ENCODE peak calls at places on chromosomes 2 and 18, in four cellular contexts. R is foreskin fibroblast; C is CD8-positive, alpha-beta T cell; Q is RPMI8226. F is an unnamed sample.

GRCh38 chr18:63132819-63133200 is 186.8 kb downstream of the BCL2 start:
- DNase-seq in R (no peak), C (no peak), Q (no peak), F (no peak)

GRCh38 chr2:135985826-135986393 is 484 bp upstream of the DARS1 start:
- DNase-seq in R (no peak), C (no peak), Q (peak; percentile 81), F (peak; percentile 60)

GRCh38 chr2:43238813-43239212 is 12.4 kb upstream of the ZFP36L2 start:
- DNase-seq in R (no peak), C (no peak), Q (no peak), F (no peak)

GRCh38 chr2:83081835-83082522 is 1377.1 kb downstream of the SUCLG1 start:
- DNase-seq in R (peak; percentile 84), C (no peak), Q (no peak), F (no peak)

GRCh38 chr18:48540329-48541025 is 1.6 kb downstream of the CTIF start:
- DNase-seq in R (peak; percentile 65), C (no peak), Q (peak; percentile 79), F (peak; percentile 69)

GRCh38 chr2:7438855-7439254 is 521.6 kb downstream of the RNF144A start:
- DNase-seq in R (no peak), C (no peak), Q (no peak), F (no peak)

GRCh38 chr2:233556756-233557736 is 9.5 kb downstream of the USP40 start:
- DNase-seq in R (peak; percentile 30), C (no peak), Q (no peak), F (no peak)

GRCh38 chr2:21939961-21940360 is 816.2 kb downstream of the TDRD15 start:
- DNase-seq in R (no peak), C (no peak), Q (no peak), F (no peak)

GRCh38 chr18:36186461-36187137 is 698 bp upstream of the MOCOS start:
- DNase-seq in R (no peak), C (no peak), Q (peak; percentile 16), F (no peak)

GRCh38 chr2:235579128-235579527 is 85.3 kb downstream of the AGAP1 start:
- DNase-seq in R (no peak), C (no peak), Q (no peak), F (no peak)

GRCh38 chr2:227717687-227718567 is at the start of gene SLC19A3:
- DNase-seq in R (peak; percentile 62), C (no peak), Q (no peak), F (no peak)

GRCh38 chr2:170468557-170468956 is 246.6 kb upstream of the SP5 start:
- DNase-seq in R (no peak), C (no peak), Q (no peak), F (no peak)

GRCh38 chr18:79587298-79588125 is 92.1 kb upstream of the CTDP1 start:
- DNase-seq in R (no peak), C (no peak), Q (no peak), F (no peak)

GRCh38 chr2:102473020-102473419 is at the start of gene SLC9A4:
- DNase-seq in R (peak; percentile 12), C (peak; percentile 24), Q (peak; percentile 41), F (peak; percentile 55)

GRCh38 chr2:33645861-33646260 is 46.8 kb upstream of the FAM98A start:
- DNase-seq in R (no peak), C (no peak), Q (no peak), F (no peak)

GRCh38 chr2:101199153-101199810 is 48.1 kb upstream of the TBC1D8 start:
- DNase-seq in R (no peak), C (no peak), Q (no peak), F (no peak)

GRCh38 chr2:158949300-158949699 is 19.1 kb upstream of the TANC1 start:
- DNase-seq in R (no peak), C (no peak), Q (no peak), F (no peak)

GRCh38 chr2:27494944-27495554 is at the start of gene FNDC4:
- DNase-seq in R (no peak), C (no peak), Q (no peak), F (peak; percentile 44)

GRCh38 chr2:120740765-120741513 is 5.3 kb downstream of the GLI2 start:
- DNase-seq in R (no peak), C (no peak), Q (peak; percentile 42), F (no peak)

GRCh38 chr2:96409543-96410184 is 74.1 kb downstream of the NCAPH start:
- DNase-seq in R (no peak), C (no peak), Q (no peak), F (no peak)

GRCh38 chr2:150700731-150701130 is 213.3 kb upstream of the RND3 start:
- DNase-seq in R (no peak), C (no peak), Q (no peak), F (no peak)

GRCh38 chr2:195658541-195658890 is 1.5 kb downstream of the SLC39A10 start:
- DNase-seq in R (peak; percentile 62), C (no peak), Q (peak; percentile 86), F (no peak)

F was measured in B cell.